ENCODE peak calls at places on chromosome 5, in eight cellular contexts. One of them, this sample, is unnamed.

GRCh38 chr5:77326986-77327734 is 116.7 kb downstream of the PDE8B start:
- DNase-seq in stimulated activated CD8-positive, alpha-beta memory T cell treated with anti-CD3 and anti-CD28 coated beads, Interleukin-2, amount 100 ng/mL, for 1 hour: no peak
- DNase-seq in stimulated activated CD4-positive, alpha-beta T cell treated with anti-CD3 and anti-CD28 coated beads, Interleukin-15, amount 100 ng/mL, for 48 hours: no peak
- DNase-seq in psoas muscle: no peak
- DNase-seq in NCI-H460: no peak
- DNase-seq in HFF-Myc: no peak
- DNase-seq in HEK293T: no peak
- DNase-seq in CD8-positive, alpha-beta T cell: no peak
- DNase-seq in this sample: no peak

GRCh38 chr5:41404757-41405156 is 105.6 kb downstream of the PLCXD3 start:
- DNase-seq in stimulated activated CD8-positive, alpha-beta memory T cell treated with anti-CD3 and anti-CD28 coated beads, Interleukin-2, amount 100 ng/mL, for 1 hour: no peak
- DNase-seq in psoas muscle: no peak
- DNase-seq in stimulated activated CD4-positive, alpha-beta T cell treated with anti-CD3 and anti-CD28 coated beads, Interleukin-15, amount 100 ng/mL, for 48 hours: no peak
- DNase-seq in HEK293T: no peak
- DNase-seq in NCI-H460: no peak
- DNase-seq in HFF-Myc: no peak
- DNase-seq in CD8-positive, alpha-beta T cell: no peak
- DNase-seq in this sample: no peak

GRCh38 chr5:10701567-10702039 is 59.4 kb downstream of the DAP start:
- DNase-seq in HFF-Myc: peak; percentile 36
- DNase-seq in psoas muscle: no peak
- DNase-seq in NCI-H460: peak; percentile 53
- DNase-seq in stimulated activated CD8-positive, alpha-beta memory T cell treated with anti-CD3 and anti-CD28 coated beads, Interleukin-2, amount 100 ng/mL, for 1 hour: no peak
- DNase-seq in HEK293T: peak; percentile 57
- DNase-seq in CD8-positive, alpha-beta T cell: peak; percentile 13
- DNase-seq in stimulated activated CD4-positive, alpha-beta T cell treated with anti-CD3 and anti-CD28 coated beads, Interleukin-15, amount 100 ng/mL, for 48 hours: peak; percentile 7
- DNase-seq in this sample: no peak

GRCh38 chr5:14011089-14012004 is 66.9 kb upstream of the DNAH5 start:
- DNase-seq in stimulated activated CD8-positive, alpha-beta memory T cell treated with anti-CD3 and anti-CD28 coated beads, Interleukin-2, amount 100 ng/mL, for 1 hour: no peak
- DNase-seq in HFF-Myc: peak; percentile 52
- DNase-seq in psoas muscle: peak; percentile 92
- DNase-seq in HEK293T: peak; percentile 90
- DNase-seq in stimulated activated CD4-positive, alpha-beta T cell treated with anti-CD3 and anti-CD28 coated beads, Interleukin-15, amount 100 ng/mL, for 48 hours: peak; percentile 16
- DNase-seq in CD8-positive, alpha-beta T cell: no peak
- DNase-seq in NCI-H460: peak; percentile 90
- DNase-seq in this sample: peak; percentile 72

GRCh38 chr5:150860422-150860821 is 14.1 kb downstream of the IRGM start:
- DNase-seq in stimulated activated CD8-positive, alpha-beta memory T cell treated with anti-CD3 and anti-CD28 coated beads, Interleukin-2, amount 100 ng/mL, for 1 hour: no peak
- DNase-seq in stimulated activated CD4-positive, alpha-beta T cell treated with anti-CD3 and anti-CD28 coated beads, Interleukin-15, amount 100 ng/mL, for 48 hours: no peak
- DNase-seq in HEK293T: no peak
- DNase-seq in psoas muscle: no peak
- DNase-seq in CD8-positive, alpha-beta T cell: no peak
- DNase-seq in HFF-Myc: no peak
- DNase-seq in NCI-H460: no peak
- DNase-seq in this sample: no peak

GRCh38 chr5:133467325-133467700 is 145.0 kb downstream of the FSTL4 start:
- DNase-seq in NCI-H460: no peak
- DNase-seq in HEK293T: no peak
- DNase-seq in stimulated activated CD4-positive, alpha-beta T cell treated with anti-CD3 and anti-CD28 coated beads, Interleukin-15, amount 100 ng/mL, for 48 hours: no peak
- DNase-seq in stimulated activated CD8-positive, alpha-beta memory T cell treated with anti-CD3 and anti-CD28 coated beads, Interleukin-2, amount 100 ng/mL, for 1 hour: no peak
- DNase-seq in HFF-Myc: no peak
- DNase-seq in psoas muscle: no peak
- DNase-seq in CD8-positive, alpha-beta T cell: peak; percentile 7
- DNase-seq in this sample: no peak

GRCh38 chr5:125408582-125409069 is 662.2 kb upstream of the ZNF608 start:
- DNase-seq in CD8-positive, alpha-beta T cell: no peak
- DNase-seq in stimulated activated CD8-positive, alpha-beta memory T cell treated with anti-CD3 and anti-CD28 coated beads, Interleukin-2, amount 100 ng/mL, for 1 hour: no peak
- DNase-seq in NCI-H460: peak; percentile 74
- DNase-seq in stimulated activated CD4-positive, alpha-beta T cell treated with anti-CD3 and anti-CD28 coated beads, Interleukin-15, amount 100 ng/mL, for 48 hours: no peak
- DNase-seq in psoas muscle: no peak
- DNase-seq in HEK293T: peak; percentile 39
- DNase-seq in HFF-Myc: peak; percentile 81
- DNase-seq in this sample: peak; percentile 23

GRCh38 chr5:29498412-29498811 is 1695.1 kb upstream of the CDH6 start:
- DNase-seq in HEK293T: no peak
- DNase-seq in stimulated activated CD4-positive, alpha-beta T cell treated with anti-CD3 and anti-CD28 coated beads, Interleukin-15, amount 100 ng/mL, for 48 hours: no peak
- DNase-seq in stimulated activated CD8-positive, alpha-beta memory T cell treated with anti-CD3 and anti-CD28 coated beads, Interleukin-2, amount 100 ng/mL, for 1 hour: no peak
- DNase-seq in psoas muscle: no peak
- DNase-seq in NCI-H460: no peak
- DNase-seq in HFF-Myc: no peak
- DNase-seq in CD8-positive, alpha-beta T cell: no peak
- DNase-seq in this sample: no peak

GRCh38 chr5:99331061-99331460 is 402.3 kb upstream of the CHD1 start:
- DNase-seq in stimulated activated CD4-positive, alpha-beta T cell treated with anti-CD3 and anti-CD28 coated beads, Interleukin-15, amount 100 ng/mL, for 48 hours: no peak
- DNase-seq in CD8-positive, alpha-beta T cell: no peak
- DNase-seq in stimulated activated CD8-positive, alpha-beta memory T cell treated with anti-CD3 and anti-CD28 coated beads, Interleukin-2, amount 100 ng/mL, for 1 hour: no peak
- DNase-seq in NCI-H460: no peak
- DNase-seq in HFF-Myc: no peak
- DNase-seq in psoas muscle: no peak
- DNase-seq in HEK293T: no peak
- DNase-seq in this sample: no peak

GRCh38 chr5:57853929-57854697 is 371.5 kb upstream of the ACTBL2 start:
- DNase-seq in psoas muscle: no peak
- DNase-seq in HFF-Myc: no peak
- DNase-seq in stimulated activated CD4-positive, alpha-beta T cell treated with anti-CD3 and anti-CD28 coated beads, Interleukin-15, amount 100 ng/mL, for 48 hours: no peak
- DNase-seq in NCI-H460: no peak
- DNase-seq in CD8-positive, alpha-beta T cell: no peak
- DNase-seq in stimulated activated CD8-positive, alpha-beta memory T cell treated with anti-CD3 and anti-CD28 coated beads, Interleukin-2, amount 100 ng/mL, for 1 hour: no peak
- DNase-seq in HEK293T: no peak
- DNase-seq in this sample: no peak

GRCh38 chr5:124461857-124462423 is 284.5 kb downstream of the ZNF608 start:
- DNase-seq in NCI-H460: no peak
- DNase-seq in CD8-positive, alpha-beta T cell: no peak
- DNase-seq in HEK293T: no peak
- DNase-seq in stimulated activated CD4-positive, alpha-beta T cell treated with anti-CD3 and anti-CD28 coated beads, Interleukin-15, amount 100 ng/mL, for 48 hours: no peak
- DNase-seq in HFF-Myc: no peak
- DNase-seq in stimulated activated CD8-positive, alpha-beta memory T cell treated with anti-CD3 and anti-CD28 coated beads, Interleukin-2, amount 100 ng/mL, for 1 hour: no peak
- DNase-seq in psoas muscle: no peak
- DNase-seq in this sample: no peak

GRCh38 chr5:1558945-1559344 is 35.2 kb upstream of the LPCAT1 start:
- DNase-seq in HEK293T: no peak
- DNase-seq in CD8-positive, alpha-beta T cell: no peak
- DNase-seq in NCI-H460: no peak
- DNase-seq in HFF-Myc: no peak
- DNase-seq in psoas muscle: no peak
- DNase-seq in stimulated activated CD4-positive, alpha-beta T cell treated with anti-CD3 and anti-CD28 coated beads, Interleukin-15, amount 100 ng/mL, for 48 hours: no peak
- DNase-seq in stimulated activated CD8-positive, alpha-beta memory T cell treated with anti-CD3 and anti-CD28 coated beads, Interleukin-2, amount 100 ng/mL, for 1 hour: no peak
- DNase-seq in this sample: no peak

GRCh38 chr5:14249258-14250093 is 106.3 kb downstream of the TRIO start:
- DNase-seq in CD8-positive, alpha-beta T cell: no peak
- DNase-seq in psoas muscle: no peak
- DNase-seq in stimulated activated CD4-positive, alpha-beta T cell treated with anti-CD3 and anti-CD28 coated beads, Interleukin-15, amount 100 ng/mL, for 48 hours: no peak
- DNase-seq in stimulated activated CD8-positive, alpha-beta memory T cell treated with anti-CD3 and anti-CD28 coated beads, Interleukin-2, amount 100 ng/mL, for 1 hour: no peak
- DNase-seq in NCI-H460: no peak
- DNase-seq in HEK293T: no peak
- DNase-seq in HFF-Myc: no peak
- DNase-seq in this sample: no peak

GRCh38 chr5:149500922-149501582 is 50.2 kb downstream of the CSNK1A1 start:
- DNase-seq in HEK293T: no peak
- DNase-seq in CD8-positive, alpha-beta T cell: no peak
- DNase-seq in NCI-H460: no peak
- DNase-seq in stimulated activated CD8-positive, alpha-beta memory T cell treated with anti-CD3 and anti-CD28 coated beads, Interleukin-2, amount 100 ng/mL, for 1 hour: no peak
- DNase-seq in HFF-Myc: peak; percentile 52
- DNase-seq in stimulated activated CD4-positive, alpha-beta T cell treated with anti-CD3 and anti-CD28 coated beads, Interleukin-15, amount 100 ng/mL, for 48 hours: no peak
- DNase-seq in psoas muscle: no peak
- DNase-seq in this sample: no peak

GRCh38 chr5:79535477-79536192 is 21.7 kb upstream of the HOMER1 start:
- DNase-seq in NCI-H460: no peak
- DNase-seq in CD8-positive, alpha-beta T cell: no peak
- DNase-seq in psoas muscle: no peak
- DNase-seq in stimulated activated CD8-positive, alpha-beta memory T cell treated with anti-CD3 and anti-CD28 coated beads, Interleukin-2, amount 100 ng/mL, for 1 hour: no peak
- DNase-seq in HEK293T: no peak
- DNase-seq in stimulated activated CD4-positive, alpha-beta T cell treated with anti-CD3 and anti-CD28 coated beads, Interleukin-15, amount 100 ng/mL, for 48 hours: no peak
- DNase-seq in HFF-Myc: no peak
- DNase-seq in this sample: no peak

GRCh38 chr5:112795944-112796678 is 58.4 kb downstream of the APC start:
- DNase-seq in CD8-positive, alpha-beta T cell: no peak
- DNase-seq in HEK293T: no peak
- DNase-seq in NCI-H460: no peak
- DNase-seq in psoas muscle: no peak
- DNase-seq in stimulated activated CD4-positive, alpha-beta T cell treated with anti-CD3 and anti-CD28 coated beads, Interleukin-15, amount 100 ng/mL, for 48 hours: no peak
- DNase-seq in HFF-Myc: no peak
- DNase-seq in stimulated activated CD8-positive, alpha-beta memory T cell treated with anti-CD3 and anti-CD28 coated beads, Interleukin-2, amount 100 ng/mL, for 1 hour: no peak
- DNase-seq in this sample: no peak

GRCh38 chr5:73204302-73204701 is 31.3 kb downstream of the TMEM174 start:
- DNase-seq in HEK293T: no peak
- DNase-seq in CD8-positive, alpha-beta T cell: no peak
- DNase-seq in HFF-Myc: no peak
- DNase-seq in stimulated activated CD8-positive, alpha-beta memory T cell treated with anti-CD3 and anti-CD28 coated beads, Interleukin-2, amount 100 ng/mL, for 1 hour: no peak
- DNase-seq in NCI-H460: no peak
- DNase-seq in stimulated activated CD4-positive, alpha-beta T cell treated with anti-CD3 and anti-CD28 coated beads, Interleukin-15, amount 100 ng/mL, for 48 hours: no peak
- DNase-seq in psoas muscle: no peak
- DNase-seq in this sample: no peak

GRCh38 chr5:132753135-132753987 is 6.1 kb downstream of the CCNI2 start:
- DNase-seq in stimulated activated CD4-positive, alpha-beta T cell treated with anti-CD3 and anti-CD28 coated beads, Interleukin-15, amount 100 ng/mL, for 48 hours: no peak
- DNase-seq in HFF-Myc: no peak
- DNase-seq in stimulated activated CD8-positive, alpha-beta memory T cell treated with anti-CD3 and anti-CD28 coated beads, Interleukin-2, amount 100 ng/mL, for 1 hour: no peak
- DNase-seq in NCI-H460: no peak
- DNase-seq in CD8-positive, alpha-beta T cell: no peak
- DNase-seq in HEK293T: peak; percentile 30
- DNase-seq in psoas muscle: no peak
- DNase-seq in this sample: no peak

GRCh38 chr5:177455036-177455660 is 8.5 kb downstream of the PRR7 start:
- DNase-seq in stimulated activated CD8-positive, alpha-beta memory T cell treated with anti-CD3 and anti-CD28 coated beads, Interleukin-2, amount 100 ng/mL, for 1 hour: peak; percentile 89
- DNase-seq in stimulated activated CD4-positive, alpha-beta T cell treated with anti-CD3 and anti-CD28 coated beads, Interleukin-15, amount 100 ng/mL, for 48 hours: peak; percentile 91
- DNase-seq in CD8-positive, alpha-beta T cell: peak; percentile 90
- DNase-seq in HFF-Myc: no peak
- DNase-seq in NCI-H460: peak; percentile 71
- DNase-seq in HEK293T: peak; percentile 82
- DNase-seq in psoas muscle: peak; percentile 89
- DNase-seq in this sample: peak; percentile 55

GRCh38 chr5:145787996-145788395 is 47.1 kb downstream of the PRELID2 start:
- DNase-seq in stimulated activated CD8-positive, alpha-beta memory T cell treated with anti-CD3 and anti-CD28 coated beads, Interleukin-2, amount 100 ng/mL, for 1 hour: no peak
- DNase-seq in HFF-Myc: no peak
- DNase-seq in HEK293T: no peak
- DNase-seq in NCI-H460: no peak
- DNase-seq in stimulated activated CD4-positive, alpha-beta T cell treated with anti-CD3 and anti-CD28 coated beads, Interleukin-15, amount 100 ng/mL, for 48 hours: no peak
- DNase-seq in CD8-positive, alpha-beta T cell: no peak
- DNase-seq in psoas muscle: no peak
- DNase-seq in this sample: no peak

GRCh38 chr5:113090336-113091106 is 113.9 kb downstream of the DCP2 start:
- DNase-seq in stimulated activated CD4-positive, alpha-beta T cell treated with anti-CD3 and anti-CD28 coated beads, Interleukin-15, amount 100 ng/mL, for 48 hours: no peak
- DNase-seq in NCI-H460: no peak
- DNase-seq in stimulated activated CD8-positive, alpha-beta memory T cell treated with anti-CD3 and anti-CD28 coated beads, Interleukin-2, amount 100 ng/mL, for 1 hour: no peak
- DNase-seq in HFF-Myc: no peak
- DNase-seq in psoas muscle: no peak
- DNase-seq in HEK293T: no peak
- DNase-seq in CD8-positive, alpha-beta T cell: no peak
- DNase-seq in this sample: no peak

GRCh38 chr5:126888180-126888579 is 111.2 kb downstream of the LMNB1 start:
- DNase-seq in NCI-H460: no peak
- DNase-seq in stimulated activated CD8-positive, alpha-beta memory T cell treated with anti-CD3 and anti-CD28 coated beads, Interleukin-2, amount 100 ng/mL, for 1 hour: no peak
- DNase-seq in HFF-Myc: no peak
- DNase-seq in CD8-positive, alpha-beta T cell: no peak
- DNase-seq in psoas muscle: no peak
- DNase-seq in stimulated activated CD4-positive, alpha-beta T cell treated with anti-CD3 and anti-CD28 coated beads, Interleukin-15, amount 100 ng/mL, for 48 hours: no peak
- DNase-seq in HEK293T: no peak
- DNase-seq in this sample: no peak

GRCh38 chr5:39955156-39955555 is 530.4 kb upstream of the DAB2 start:
- DNase-seq in HEK293T: no peak
- DNase-seq in NCI-H460: no peak
- DNase-seq in CD8-positive, alpha-beta T cell: no peak
- DNase-seq in stimulated activated CD4-positive, alpha-beta T cell treated with anti-CD3 and anti-CD28 coated beads, Interleukin-15, amount 100 ng/mL, for 48 hours: no peak
- DNase-seq in HFF-Myc: no peak
- DNase-seq in psoas muscle: no peak
- DNase-seq in stimulated activated CD8-positive, alpha-beta memory T cell treated with anti-CD3 and anti-CD28 coated beads, Interleukin-2, amount 100 ng/mL, for 1 hour: no peak
- DNase-seq in this sample: no peak

GRCh38 chr5:136026636-136027035 is 2.2 kb upstream of the TGFBI start:
- DNase-seq in stimulated activated CD4-positive, alpha-beta T cell treated with anti-CD3 and anti-CD28 coated beads, Interleukin-15, amount 100 ng/mL, for 48 hours: no peak
- DNase-seq in HFF-Myc: no peak
- DNase-seq in psoas muscle: no peak
- DNase-seq in NCI-H460: no peak
- DNase-seq in stimulated activated CD8-positive, alpha-beta memory T cell treated with anti-CD3 and anti-CD28 coated beads, Interleukin-2, amount 100 ng/mL, for 1 hour: no peak
- DNase-seq in HEK293T: no peak
- DNase-seq in CD8-positive, alpha-beta T cell: no peak
- DNase-seq in this sample: no peak